ENCODE peak calls at places on chromosome 4, in four cellular contexts. K, X, D and T are unnamed samples.

GRCh38 chr4:184099541-184099966 is 118.1 kb downstream of the ENPP6 start:
- DNase-seq in X (no peak), D (no peak), K (no peak), T (no peak)

GRCh38 chr4:74794341-74794801 is at the start of gene BTC:
- DNase-seq in X (peak; percentile 18), K (peak; percentile 6), D (peak; percentile 7), T (peak; percentile 34)

GRCh38 chr4:119785963-119786362 is 157.4 kb upstream of the PDE5A start:
- DNase-seq in K (peak; percentile 43), X (peak; percentile 9), D (no peak), T (peak; percentile 2)

GRCh38 chr4:88060431-88060830 is 53.0 kb downstream of the PKD2 start:
- DNase-seq in D (no peak), X (no peak), K (no peak), T (no peak)

GRCh38 chr4:22458112-22458511 is 57.8 kb downstream of the ADGRA3 start:
- DNase-seq in D (no peak), K (no peak), X (no peak), T (peak; percentile 4)

GRCh38 chr4:23962462-23962861 is 72.6 kb upstream of the PPARGC1A start:
- DNase-seq in X (no peak), K (no peak), D (no peak), T (no peak)

GRCh38 chr4:138953962-138954371 is 61.6 kb upstream of the NOCT start:
- DNase-seq in K (peak; percentile 93), D (no peak), X (peak; percentile 89), T (peak; percentile 53)

GRCh38 chr4:107689912-107690587 is 30.0 kb downstream of the PAPSS1 start:
- DNase-seq in D (no peak), X (peak; percentile 83), K (peak; percentile 74), T (peak; percentile 59)

GRCh38 chr4:113146876-113147358 is 97.5 kb downstream of the ANK2 start:
- DNase-seq in X (no peak), D (no peak), K (no peak), T (no peak)

GRCh38 chr4:7513731-7514130 is 79.0 kb upstream of the PSAPL1 start:
- DNase-seq in D (no peak), X (peak; percentile 81), K (no peak), T (peak; percentile 80)

GRCh38 chr4:122899682-122900081 is 22.7 kb downstream of the NUDT6 start:
- DNase-seq in K (no peak), X (no peak), D (no peak), T (no peak)

GRCh38 chr4:157242871-157243270 is 22.3 kb downstream of the GRIA2 start:
- DNase-seq in X (no peak), D (no peak), K (no peak), T (no peak)

GRCh38 chr4:39390603-39391002 is 16.1 kb upstream of the KLB start:
- DNase-seq in X (no peak), K (peak; percentile 36), D (no peak), T (no peak)

GRCh38 chr4:121977251-121978168 is 25.6 kb upstream of the TRPC3 start:
- DNase-seq in K (no peak), X (no peak), D (no peak), T (no peak)

GRCh38 chr4:6844986-6845385 is 62.5 kb downstream of the KIAA0232 start:
- DNase-seq in X (no peak), D (no peak), K (no peak), T (no peak)

GRCh38 chr4:108940086-108941033 is 177.5 kb upstream of the ETNPPL start:
- DNase-seq in D (no peak), K (no peak), X (no peak), T (peak; percentile 44)

GRCh38 chr4:57658673-57659072 is 548.5 kb upstream of the IGFBP7 start:
- DNase-seq in D (no peak), X (no peak), K (no peak), T (no peak)

GRCh38 chr4:73817341-73817740 is 19.1 kb upstream of the CXCL6 start:
- DNase-seq in K (no peak), X (no peak), D (no peak), T (no peak)

GRCh38 chr4:169150806-169151205 is 120.0 kb downstream of the SH3RF1 start:
- DNase-seq in K (no peak), X (no peak), D (no peak), T (no peak)

GRCh38 chr4:174523003-174523693 is 860 bp upstream of the HPGD start:
- DNase-seq in K (no peak), X (no peak), D (no peak), T (no peak)

GRCh38 chr4:139851133-139851532 is 185.5 kb downstream of the MGST2 start:
- DNase-seq in D (no peak), K (no peak), X (no peak), T (no peak)

GRCh38 chr4:109263721-109264120 is 38.7 kb downstream of the COL25A1 start:
- DNase-seq in D (no peak), K (no peak), X (no peak), T (no peak)

GRCh38 chr4:151766691-151767090 is 5.9 kb upstream of the GATB start:
- DNase-seq in K (no peak), D (no peak), X (no peak), T (no peak)